ENCODE peak calls at places on chromosome 21, in four cellular contexts. U is AG08396; A is CD8-positive, alpha-beta T cell; Z is stimulated activated CD8-positive, alpha-beta memory T cell treated with anti-CD3 and anti-CD28 coated beads, Interleukin-4, amount 100 ng/mL, for 24 hours. R is an unnamed sample.

GRCh38 chr21:33761104-33762036 is 119.1 kb downstream of the ITSN1 start:
- DNase-seq in U (peak), A (no peak), Z (no peak), R (peak)

GRCh38 chr21:16424331-16424749 is 694.6 kb downstream of the USP25 start:
- DNase-seq in Z (no peak), U (no peak), A (no peak), R (no peak)

GRCh38 chr21:40215941-40216340 is 348.7 kb downstream of the PCP4 start:
- DNase-seq in U (no peak), Z (no peak), A (no peak), R (no peak)

GRCh38 chr21:38937844-38938243 is 132.1 kb downstream of the ETS2 start:
- DNase-seq in A (no peak), Z (no peak), U (no peak), R (no peak)

GRCh38 chr21:40254540-40255455 is 387.6 kb downstream of the PCP4 start:
- DNase-seq in A (no peak), Z (no peak), U (peak), R (no peak)

GRCh38 chr21:42988234-42988965 is 14.0 kb downstream of the PKNOX1 start:
- DNase-seq in A (no peak), Z (no peak), U (peak), R (no peak)

GRCh38 chr21:17506936-17507335 is 5.9 kb upstream of the CXADR start:
- DNase-seq in Z (no peak), A (no peak), U (no peak), R (no peak)

GRCh38 chr21:41816583-41817165 is 49.8 kb upstream of the RIPK4 start:
- DNase-seq in U (peak), A (peak), Z (peak), R (peak)

GRCh38 chr21:35294231-35294898 is 245.3 kb upstream of the RUNX1 start:
- DNase-seq in U (no peak), A (no peak), Z (no peak), R (no peak)

GRCh38 chr21:44709426-44710293 is 1.7 kb downstream of the TSPEAR start:
- DNase-seq in Z (no peak), A (peak), U (no peak), R (no peak)

GRCh38 chr21:45331521-45332257 is 44.0 kb upstream of the POFUT2 start:
- DNase-seq in Z (no peak), U (no peak), A (no peak), R (no peak)

GRCh38 chr21:15045017-15045416 is 19.8 kb downstream of the NRIP1 start:
- DNase-seq in U (no peak), A (no peak), Z (no peak), R (no peak)

GRCh38 chr21:10425856-10426255 is 95.5 kb upstream of the TPTE start:
- DNase-seq in A (no peak), U (no peak), Z (no peak), R (no peak)

GRCh38 chr21:45873866-45874265 is 107.7 kb upstream of the COL6A1 start:
- DNase-seq in Z (no peak), U (no peak), A (no peak), R (no peak)

GRCh38 chr21:16195896-16196443 is 466.2 kb downstream of the USP25 start:
- DNase-seq in Z (no peak), A (no peak), U (no peak), R (no peak)

GRCh38 chr21:40516336-40516735 is 330.6 kb downstream of the DSCAM start:
- DNase-seq in A (no peak), U (no peak), Z (no peak), R (no peak)